ENCODE peak calls at places on chromosomes 4 and X, in ten cellular contexts. I is stimulated activated CD4-positive, alpha-beta T cell treated with anti-CD3 and anti-CD28 coated beads, Interleukin-4, amount 100 ng/mL, for 48 hours; Q is dorsolateral prefrontal cortex; O is tibial nerve; K is aorta; F is AG04450; Z is fibroblast of mammary gland; R is Jurkat, Clone E6-1; X is fibroblast of lung; L is astrocyte of the spinal cord. P is an unnamed sample.

GRCh38 chr4:108492816-108493595 is 127.4 kb upstream of the RPL34 start:
- DNase-seq in L (peak), X (peak), F (no peak), I (peak), Z (peak), Q (no peak), O (no peak), R (no peak), K (no peak), P (peak)

GRCh38 chr4:155371432-155372043 is 5.2 kb downstream of the MAP9 start:
- DNase-seq in L (peak), R (peak), I (no peak), Z (peak), F (no peak), Q (no peak), O (no peak), K (no peak), X (peak), P (peak)

GRCh38 chrX:11135483-11136185 is 24.5 kb downstream of the HCCS start:
- DNase-seq in Q (no peak), F (no peak), K (no peak), R (no peak), O (no peak), L (no peak), X (no peak), Z (no peak), I (no peak), P (no peak)

GRCh38 chrX:37349131-37350033 is at the start of gene PRRG1:
- DNase-seq in K (peak), R (no peak), X (peak), Q (peak), O (peak), F (peak), Z (peak), I (no peak), L (peak), P (peak)

GRCh38 chr4:73021634-73022033 is 47.9 kb downstream of the COX18 start:
- DNase-seq in X (peak), Z (peak), I (no peak), O (no peak), R (peak), L (peak), F (no peak), Q (no peak), K (no peak), P (peak)

GRCh38 chr4:185123479-185123878 is 19.6 kb upstream of the SLC25A4 start:
- DNase-seq in Q (no peak), Z (no peak), O (no peak), X (no peak), L (no peak), I (no peak), R (no peak), F (no peak), K (no peak), P (no peak)

GRCh38 chr4:98470831-98471230 is 187.6 kb downstream of the TSPAN5 start:
- DNase-seq in O (no peak), L (peak), K (no peak), Z (no peak), X (no peak), Q (no peak), F (no peak), I (no peak), R (peak), P (no peak)

GRCh38 chrX:134821901-134822300 is 163.6 kb upstream of the PLAC1 start:
- DNase-seq in X (no peak), I (no peak), L (no peak), Q (no peak), K (no peak), O (no peak), F (no peak), Z (peak), R (no peak), P (no peak)

GRCh38 chr4:149595500-149595899 is 220.1 kb downstream of the IQCM start:
- DNase-seq in O (no peak), L (no peak), K (no peak), X (no peak), I (no peak), Z (no peak), Q (no peak), R (no peak), F (no peak), P (no peak)

GRCh38 chr4:24583451-24584174 is 741 bp downstream of the DHX15 start:
- DNase-seq in K (peak), O (peak), X (peak), Z (peak), I (peak), R (peak), F (no peak), L (peak), Q (peak), P (peak)

GRCh38 chr4:35516102-35516501 is 728.2 kb downstream of the ARAP2 start:
- DNase-seq in O (no peak), R (no peak), Q (no peak), K (no peak), F (no peak), L (no peak), X (no peak), Z (no peak), I (no peak), P (no peak)

P was measured in MM.1S.